ENCODE peak calls at places on chromosome 9, in seven cellular contexts. I is stimulated activated CD4-positive, alpha-beta T cell treated with anti-CD3 and anti-CD28 coated beads, Interleukin-2, amount 100 ng/mL, for 48 hours; Y is neuronal stem cell; Q is putamen; F is activated CD8-positive, alpha-beta memory T cell treated with anti-CD3 and anti-CD28 coated beads, Interleukin-2, amount 10 ng/mL, durations not matched to agents 7 days and 5 days; C is choroid plexus epithelial cell; J is Karpas-422. E is an unnamed sample.

GRCh38 chr9:75120661-75121060 is 32.3 kb downstream of the OSTF1 start:
- DNase-seq in Q (no peak), Y (no peak), F (no peak), I (no peak), C (no peak), J (no peak), E (no peak)

GRCh38 chr9:126327016-126327749 is 554 bp downstream of the MVB12B start:
- DNase-seq in I (no peak), Q (no peak), F (peak; percentile 55), Y (no peak), C (no peak), J (no peak), E (peak; percentile 57)

GRCh38 chr9:109411069-109411761 is 86.9 kb downstream of the PTPN3 start:
- DNase-seq in F (peak; percentile 69), Q (no peak), I (no peak), Y (no peak), C (peak; percentile 34), J (no peak), E (no peak)

GRCh38 chr9:14782652-14783051 is 60.1 kb upstream of the CER1 start:
- DNase-seq in I (no peak), C (no peak), J (no peak), F (no peak), Y (no peak), Q (no peak), E (no peak)

GRCh38 chr9:93267091-93267541 is 83.2 kb downstream of the WNK2 start:
- DNase-seq in J (no peak), I (no peak), Y (no peak), C (no peak), F (peak; percentile 36), Q (no peak), E (no peak)

GRCh38 chr9:2013688-2014087 is 1.5 kb upstream of the SMARCA2 start:
- DNase-seq in J (no peak), Y (no peak), Q (peak; percentile 21), F (no peak), I (no peak), C (peak; percentile 45), E (no peak)

GRCh38 chr9:72038890-72039410 is 21.5 kb downstream of the C9orf57 start:
- DNase-seq in F (peak; percentile 69), I (peak; percentile 68), Y (peak; percentile 86), J (peak; percentile 87), Q (peak; percentile 83), C (peak; percentile 85), E (peak; percentile 91)

GRCh38 chr9:134923466-134923865 is 5.8 kb upstream of the FCN1 start:
- DNase-seq in Q (no peak), I (no peak), C (no peak), Y (no peak), J (no peak), F (no peak), E (no peak)

GRCh38 chr9:126489604-126490593 is 123.8 kb upstream of the LMX1B start:
- DNase-seq in Q (no peak), Y (no peak), J (no peak), C (no peak), I (no peak), F (no peak), E (no peak)

GRCh38 chr9:98821831-98822230 is 14.4 kb downstream of the GALNT12 start:
- DNase-seq in I (no peak), F (no peak), Q (no peak), Y (no peak), C (no peak), J (no peak), E (no peak)

GRCh38 chr9:10387282-10387681 is 225.5 kb downstream of the PTPRD start:
- DNase-seq in F (no peak), Q (no peak), I (no peak), Y (no peak), J (no peak), C (no peak), E (no peak)

GRCh38 chr9:125932012-125932411 is 184.8 kb downstream of the PBX3 start:
- DNase-seq in C (peak; percentile 96), Y (no peak), I (no peak), F (no peak), Q (peak; percentile 54), J (no peak), E (peak; percentile 73)